ENCODE peak calls at places on chromosomes 7 and 10, in four cellular contexts. I is B cell, X is left lung, L is cardiac muscle cell. J is an unnamed sample.

GRCh38 chr7:28037220-28038010 is 143.2 kb downstream of the JAZF1 start:
- DNase-seq in I (no peak), X (no peak), L (peak; percentile 91), J (no peak)

GRCh38 chr7:93147358-93147757 is 827 bp downstream of the SAMD9L start:
- DNase-seq in I (peak; percentile 36), L (peak; percentile 68), X (peak; percentile 40), J (no peak)

GRCh38 chr10:122553341-122553740 is 7.2 kb upstream of the DMBT1 start:
- DNase-seq in L (peak; percentile 53), X (no peak), I (no peak), J (no peak)

GRCh38 chr10:21364196-21365114 is 161.0 kb downstream of the SKIDA1 start:
- DNase-seq in X (peak; percentile 36), L (peak; percentile 77), I (no peak), J (no peak)

GRCh38 chr10:128147064-128147463 is 20.8 kb upstream of the MKI67 start:
- DNase-seq in L (no peak), I (peak; percentile 75), X (no peak), J (no peak)

GRCh38 chr7:30634634-30635201 is 40.0 kb downstream of the GARS1 start:
- DNase-seq in L (no peak), I (no peak), X (no peak), J (no peak)

GRCh38 chr10:69861251-69862240 is 59.8 kb downstream of the COL13A1 start:
- DNase-seq in I (no peak), L (peak; percentile 90), X (no peak), J (no peak)

GRCh38 chr10:72567884-72568283 is 58.0 kb downstream of the MICU1 start:
- DNase-seq in X (no peak), I (no peak), L (peak; percentile 25), J (no peak)

GRCh38 chr10:103843854-103844567 is 11.4 kb downstream of the SH3PXD2A start:
- DNase-seq in I (no peak), X (no peak), L (no peak), J (no peak)

GRCh38 chr10:97651773-97652172 is 11.3 kb downstream of the PI4K2A start:
- DNase-seq in I (no peak), L (no peak), X (no peak), J (no peak)

GRCh38 chr10:787933-788651 is 98.6 kb upstream of the DIP2C start:
- DNase-seq in L (peak; percentile 72), I (no peak), X (no peak), J (no peak)

GRCh38 chr7:69349291-69349690 is 249.0 kb upstream of the AUTS2 start:
- DNase-seq in L (no peak), I (no peak), X (no peak), J (no peak)

GRCh38 chr10:112913661-112914287 is 36.3 kb upstream of the TCF7L2 start:
- DNase-seq in X (no peak), L (no peak), I (no peak), J (no peak)

GRCh38 chr7:110590415-110590814 is 500.5 kb upstream of the LRRN3 start:
- DNase-seq in I (no peak), X (peak; percentile 42), L (no peak), J (no peak)

GRCh38 chr10:89793649-89794254 is 92.4 kb downstream of the KIF20B start:
- DNase-seq in I (peak; percentile 78), X (no peak), L (peak; percentile 87), J (no peak)

GRCh38 chr10:92640110-92640509 is 47.2 kb downstream of the KIF11 start:
- DNase-seq in L (peak; percentile 77), I (no peak), X (no peak), J (no peak)

GRCh38 chr7:74502216-74502891 is 48.6 kb downstream of the GTF2IRD1 start:
- DNase-seq in X (no peak), L (no peak), I (no peak), J (no peak)

GRCh38 chr7:138750473-138750872 is 47.3 kb upstream of the TMEM213 start:
- DNase-seq in L (no peak), X (no peak), I (no peak), J (no peak)

GRCh38 chr7:143279186-143280098 is 5.3 kb upstream of the TMEM139 start:
- DNase-seq in L (peak; percentile 93), X (no peak), I (no peak), J (no peak)

GRCh38 chr7:4951304-4951703 is 7.7 kb downstream of the MMD2 start:
- DNase-seq in X (no peak), I (no peak), L (no peak), J (no peak)

GRCh38 chr7:155162422-155162821 is 92.3 kb downstream of the HTR5A start:
- DNase-seq in X (no peak), I (no peak), L (no peak), J (no peak)

GRCh38 chr10:127398140-127398966 is 150.8 kb upstream of the NPS start:
- DNase-seq in I (no peak), X (no peak), L (peak; percentile 9), J (no peak)

GRCh38 chr7:12067156-12067831 is 143.8 kb upstream of the TMEM106B start:
- DNase-seq in L (peak; percentile 68), X (no peak), I (peak; percentile 58), J (peak; percentile 25)

GRCh38 chr10:31490858-31491504 is 172.0 kb downstream of the ZEB1 start:
- DNase-seq in X (no peak), L (peak; percentile 79), I (peak; percentile 36), J (no peak)
- TF ChIP-seq CTCF in X (peak; percentile 51), L (peak; percentile 73), I (peak; percentile 51), J (no peak)

GRCh38 chr7:130936202-130936931 is 202.4 kb upstream of the KLF14 start:
- DNase-seq in L (no peak), X (no peak), I (no peak), J (no peak)
- TF ChIP-seq CTCF in L (no peak), X (no peak), I (no peak), J (no peak)

GRCh38 chr7:1813394-1814088 is 143.5 kb downstream of the ELFN1 start:
- DNase-seq in X (no peak), I (no peak), L (no peak), J (no peak)

GRCh38 chr7:1810961-1811849 is 141.1 kb downstream of the ELFN1 start:
- DNase-seq in L (peak; percentile 44), I (no peak), X (no peak), J (no peak)

GRCh38 chr7:1810521-1810920 is 140.4 kb downstream of the ELFN1 start:
- DNase-seq in X (no peak), L (no peak), I (no peak), J (no peak)

GRCh38 chr7:1812693-1813393 is 142.8 kb downstream of the ELFN1 start:
- DNase-seq in L (no peak), X (no peak), I (no peak), J (no peak)

DNA sequence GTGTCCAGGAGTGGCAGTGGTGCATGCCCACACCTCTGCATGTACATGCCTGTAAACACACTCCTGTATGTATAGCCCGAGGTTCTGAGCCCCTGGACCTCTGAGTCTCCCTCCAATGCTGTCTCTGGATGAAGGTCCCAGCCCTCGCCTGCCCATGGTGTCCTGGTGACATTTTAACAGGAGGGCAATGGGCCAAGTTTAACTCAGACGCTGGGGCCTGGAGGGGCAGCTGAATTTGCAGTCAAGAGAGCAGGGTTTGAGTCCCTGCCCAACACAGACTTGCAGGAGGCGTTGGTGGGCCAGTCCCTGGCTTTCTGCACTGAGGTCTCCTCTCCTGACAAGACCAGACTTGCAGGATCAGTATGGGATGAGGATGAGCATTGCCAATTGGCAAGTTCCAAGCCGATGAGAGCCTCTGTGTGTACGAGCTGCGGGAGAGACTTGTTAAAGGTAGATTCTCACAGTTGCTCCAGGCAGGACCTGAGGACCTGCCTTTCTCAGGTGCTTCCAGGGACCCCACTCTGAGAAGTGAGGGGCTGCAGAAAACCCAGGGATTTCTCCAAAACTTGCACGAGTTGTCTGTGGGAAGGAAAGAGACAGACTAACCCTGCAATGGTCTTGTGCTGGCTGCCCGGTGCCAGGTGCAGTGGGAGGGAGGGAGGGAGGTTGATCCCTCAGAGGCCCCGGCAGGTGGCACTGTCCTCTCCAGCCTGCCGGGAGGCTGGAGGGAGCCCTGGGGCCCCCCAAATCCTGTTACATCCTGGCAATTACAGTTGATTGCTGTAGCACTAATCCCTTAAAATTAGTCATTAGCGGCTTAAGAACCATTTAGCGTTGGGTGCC is 142.0 kb downstream of the ELFN1 start:
- DNase-seq in X (no peak), I (peak; percentile 39), L (no peak), J (no peak)
- TF ChIP-seq CTCF in X (no peak), I (no peak), L (no peak), J (no peak)

DNA sequence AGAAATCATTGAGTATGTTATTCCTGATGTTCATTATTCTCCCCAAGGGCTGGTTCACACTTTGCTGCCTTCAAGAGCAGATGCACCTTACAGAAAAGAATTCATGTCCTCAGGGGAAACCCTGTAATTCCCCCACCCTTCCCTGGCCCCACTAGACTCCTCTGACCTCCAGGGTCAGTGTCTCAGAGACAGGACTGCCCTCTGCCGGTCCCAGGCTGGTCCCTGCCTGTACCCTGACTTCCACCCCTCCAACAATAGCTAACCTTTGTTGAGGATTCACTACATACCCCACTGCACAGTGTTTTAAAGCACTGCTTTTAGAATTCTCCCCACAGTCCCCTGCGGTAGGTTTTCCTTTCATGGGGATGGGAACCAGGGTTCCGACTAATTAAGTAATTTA is 4.4 kb upstream of the SEPHS1 start:
- DNase-seq in L (no peak), I (peak; percentile 25), X (no peak), J (no peak)
- TF ChIP-seq CTCF in L (no peak), I (peak; percentile 10), X (no peak), J (no peak)

DNA sequence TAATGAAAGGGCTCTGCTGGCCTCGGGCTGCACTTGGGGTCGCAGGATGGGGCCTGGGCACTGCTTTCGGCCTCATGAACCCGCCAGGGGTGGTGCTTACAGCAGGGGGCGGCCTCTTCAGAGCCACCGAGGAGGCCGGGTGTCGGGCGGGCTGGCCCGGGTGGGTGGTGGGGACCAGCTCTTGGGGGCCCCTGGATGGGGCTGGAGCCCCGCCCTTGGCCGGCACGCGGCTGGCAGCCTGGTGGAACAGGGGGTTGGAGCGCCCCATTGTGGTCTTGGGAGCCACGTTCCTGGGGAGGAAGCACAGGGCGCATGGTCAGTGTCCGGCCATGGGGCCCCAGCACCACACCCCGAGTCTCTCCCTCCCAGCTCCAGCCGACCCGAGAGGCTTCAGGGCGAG is 8.8 kb downstream of the ADAM8 start:
- DNase-seq in I (no peak), L (no peak), X (no peak), J (no peak)
- TF ChIP-seq CTCF in I (no peak), L (no peak), X (no peak), J (no peak)

DNA sequence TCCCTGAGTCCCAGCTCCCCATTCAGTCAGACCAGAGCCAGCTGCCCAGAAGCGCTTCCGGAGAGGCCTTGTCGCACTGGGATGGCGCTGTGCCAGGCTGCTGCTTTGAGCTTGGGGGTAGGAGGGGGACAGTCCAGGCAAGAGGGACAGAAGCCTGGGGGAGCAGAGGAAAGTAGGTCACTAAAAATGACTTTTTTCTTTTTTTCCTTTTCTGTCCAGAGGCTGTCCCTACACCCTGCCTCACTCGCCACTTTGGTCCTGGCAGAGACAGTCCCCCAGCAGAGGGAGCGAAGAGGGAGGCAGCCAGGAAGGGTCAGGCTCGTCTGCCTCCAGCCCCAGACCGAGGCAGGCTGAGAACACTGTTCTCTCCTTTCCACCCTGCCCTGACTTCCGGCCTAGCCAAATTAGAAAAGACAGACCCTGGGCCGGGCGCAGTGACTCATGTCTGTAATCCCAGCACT is 15.8 kb upstream of the TRIM8 start:
- DNase-seq in I (no peak), X (no peak), L (peak; percentile 47), J (no peak)
- TF ChIP-seq CTCF in I (no peak), X (no peak), L (peak; percentile 26), J (no peak)

J was measured in omental fat pad.